ENCODE peak calls at places on chromosomes 6 and 20, in ten cellular contexts. One of them, this sample, is unnamed.

GRCh38 chr6:146878564-146879343 is 280.0 kb downstream of the ADGB start:
- DNase-seq in transverse colon: peak
- DNase-seq in testis: no peak
- DNase-seq in HCT116: no peak
- DNase-seq in GM12891: no peak
- DNase-seq in ovary: no peak
- DNase-seq in Peyer's patch: no peak
- DNase-seq in spleen: no peak
- DNase-seq in uterus: no peak
- DNase-seq in endothelial cell of umbilical vein: no peak
- DNase-seq in this sample: no peak

GRCh38 chr6:116041934-116042333 is 18.8 kb downstream of the FRK start:
- DNase-seq in transverse colon: no peak
- DNase-seq in ovary: no peak
- DNase-seq in testis: no peak
- DNase-seq in Peyer's patch: no peak
- DNase-seq in uterus: no peak
- DNase-seq in spleen: no peak
- DNase-seq in endothelial cell of umbilical vein: no peak
- DNase-seq in GM12891: no peak
- DNase-seq in HCT116: no peak
- DNase-seq in this sample: no peak

GRCh38 chr6:31495580-31495979 is 2.4 kb upstream of the MICB start:
- DNase-seq in testis: no peak
- DNase-seq in HCT116: no peak
- DNase-seq in transverse colon: no peak
- DNase-seq in uterus: no peak
- DNase-seq in GM12891: no peak
- DNase-seq in Peyer's patch: no peak
- DNase-seq in ovary: no peak
- DNase-seq in endothelial cell of umbilical vein: peak
- DNase-seq in spleen: no peak
- DNase-seq in this sample: no peak

GRCh38 chr6:4129446-4129845 is 5.9 kb downstream of the ECI2 start:
- DNase-seq in uterus: no peak
- DNase-seq in Peyer's patch: no peak
- DNase-seq in HCT116: no peak
- DNase-seq in spleen: no peak
- DNase-seq in endothelial cell of umbilical vein: peak
- DNase-seq in GM12891: no peak
- DNase-seq in transverse colon: no peak
- DNase-seq in testis: no peak
- DNase-seq in ovary: no peak
- DNase-seq in this sample: no peak

GRCh38 chr6:22940571-22941290 is 371.4 kb downstream of the HDGFL1 start:
- DNase-seq in spleen: no peak
- DNase-seq in GM12891: no peak
- DNase-seq in Peyer's patch: no peak
- DNase-seq in HCT116: no peak
- DNase-seq in transverse colon: no peak
- DNase-seq in ovary: no peak
- DNase-seq in testis: no peak
- DNase-seq in uterus: no peak
- DNase-seq in endothelial cell of umbilical vein: no peak
- DNase-seq in this sample: no peak

GRCh38 chr6:158259845-158260244 is 52.4 kb upstream of the TULP4 start:
- DNase-seq in endothelial cell of umbilical vein: no peak
- DNase-seq in HCT116: no peak
- DNase-seq in uterus: no peak
- DNase-seq in Peyer's patch: no peak
- DNase-seq in ovary: no peak
- DNase-seq in spleen: no peak
- DNase-seq in GM12891: no peak
- DNase-seq in testis: no peak
- DNase-seq in transverse colon: no peak
- DNase-seq in this sample: no peak

GRCh38 chr6:132418566-132418965 is 17.3 kb upstream of the MOXD1 start:
- DNase-seq in testis: no peak
- DNase-seq in ovary: no peak
- DNase-seq in endothelial cell of umbilical vein: no peak
- DNase-seq in GM12891: no peak
- DNase-seq in Peyer's patch: no peak
- DNase-seq in transverse colon: no peak
- DNase-seq in uterus: no peak
- DNase-seq in spleen: no peak
- DNase-seq in HCT116: no peak
- DNase-seq in this sample: no peak

GRCh38 chr6:101909376-101909775 is 515.9 kb downstream of the GRIK2 start:
- DNase-seq in transverse colon: no peak
- DNase-seq in GM12891: no peak
- DNase-seq in Peyer's patch: no peak
- DNase-seq in spleen: no peak
- DNase-seq in endothelial cell of umbilical vein: no peak
- DNase-seq in uterus: no peak
- DNase-seq in ovary: no peak
- DNase-seq in HCT116: no peak
- DNase-seq in testis: no peak
- DNase-seq in this sample: no peak

GRCh38 chr6:118893882-118894424 is at the start of gene ASF1A:
- DNase-seq in GM12891: peak
- DNase-seq in uterus: peak
- DNase-seq in transverse colon: peak
- DNase-seq in testis: peak
- DNase-seq in endothelial cell of umbilical vein: peak
- DNase-seq in Peyer's patch: peak
- DNase-seq in HCT116: peak
- DNase-seq in spleen: peak
- DNase-seq in ovary: peak
- DNase-seq in this sample: peak

GRCh38 chr6:161828355-161828754 is 554.5 kb upstream of the AGPAT4 start:
- DNase-seq in Peyer's patch: no peak
- DNase-seq in spleen: no peak
- DNase-seq in HCT116: no peak
- DNase-seq in testis: no peak
- DNase-seq in GM12891: no peak
- DNase-seq in ovary: no peak
- DNase-seq in uterus: no peak
- DNase-seq in endothelial cell of umbilical vein: no peak
- DNase-seq in transverse colon: no peak
- DNase-seq in this sample: no peak

GRCh38 chr20:35462351-35462750 is 7.0 kb downstream of the CEP250 start:
- DNase-seq in spleen: no peak
- DNase-seq in HCT116: no peak
- DNase-seq in GM12891: no peak
- DNase-seq in uterus: no peak
- DNase-seq in endothelial cell of umbilical vein: no peak
- DNase-seq in testis: no peak
- DNase-seq in ovary: no peak
- DNase-seq in transverse colon: no peak
- DNase-seq in Peyer's patch: no peak
- DNase-seq in this sample: no peak

GRCh38 chr20:49508435-49509199 is 26.1 kb upstream of the KCNB1 start:
- DNase-seq in transverse colon: no peak
- DNase-seq in endothelial cell of umbilical vein: peak
- DNase-seq in testis: no peak
- DNase-seq in HCT116: peak
- DNase-seq in ovary: no peak
- DNase-seq in Peyer's patch: no peak
- DNase-seq in spleen: no peak
- DNase-seq in uterus: no peak
- DNase-seq in GM12891: peak
- DNase-seq in this sample: peak

GRCh38 chr6:137709424-137710281 is 157.4 kb upstream of the TNFAIP3 start:
- DNase-seq in Peyer's patch: no peak
- DNase-seq in endothelial cell of umbilical vein: no peak
- DNase-seq in uterus: no peak
- DNase-seq in GM12891: no peak
- DNase-seq in spleen: no peak
- DNase-seq in ovary: no peak
- DNase-seq in HCT116: no peak
- DNase-seq in transverse colon: no peak
- DNase-seq in testis: no peak
- DNase-seq in this sample: no peak

GRCh38 chr6:56491606-56492328 is 150.9 kb downstream of the DST start:
- DNase-seq in ovary: no peak
- DNase-seq in HCT116: no peak
- DNase-seq in Peyer's patch: no peak
- DNase-seq in uterus: peak
- DNase-seq in GM12891: no peak
- DNase-seq in endothelial cell of umbilical vein: peak
- DNase-seq in testis: no peak
- DNase-seq in spleen: no peak
- DNase-seq in transverse colon: no peak
- DNase-seq in this sample: no peak

GRCh38 chr6:43667245-43668150 is 20.1 kb downstream of the MRPS18A start:
- DNase-seq in ovary: peak
- DNase-seq in uterus: peak
- DNase-seq in Peyer's patch: peak
- DNase-seq in HCT116: peak
- DNase-seq in endothelial cell of umbilical vein: peak
- DNase-seq in spleen: peak
- DNase-seq in transverse colon: peak
- DNase-seq in GM12891: peak
- DNase-seq in testis: peak
- DNase-seq in this sample: peak
- TF ChIP-seq POLR2A in ovary: peak
- TF ChIP-seq POLR2A in uterus: no peak
- TF ChIP-seq POLR2A in Peyer's patch: no peak
- TF ChIP-seq POLR2A in HCT116: no peak
- TF ChIP-seq POLR2A in endothelial cell of umbilical vein: no peak
- TF ChIP-seq POLR2A in spleen: no peak
- TF ChIP-seq POLR2A in transverse colon: peak
- TF ChIP-seq POLR2A in GM12891: no peak
- TF ChIP-seq POLR2A in testis: no peak
- TF ChIP-seq POLR2A in this sample: peak

DNA sequence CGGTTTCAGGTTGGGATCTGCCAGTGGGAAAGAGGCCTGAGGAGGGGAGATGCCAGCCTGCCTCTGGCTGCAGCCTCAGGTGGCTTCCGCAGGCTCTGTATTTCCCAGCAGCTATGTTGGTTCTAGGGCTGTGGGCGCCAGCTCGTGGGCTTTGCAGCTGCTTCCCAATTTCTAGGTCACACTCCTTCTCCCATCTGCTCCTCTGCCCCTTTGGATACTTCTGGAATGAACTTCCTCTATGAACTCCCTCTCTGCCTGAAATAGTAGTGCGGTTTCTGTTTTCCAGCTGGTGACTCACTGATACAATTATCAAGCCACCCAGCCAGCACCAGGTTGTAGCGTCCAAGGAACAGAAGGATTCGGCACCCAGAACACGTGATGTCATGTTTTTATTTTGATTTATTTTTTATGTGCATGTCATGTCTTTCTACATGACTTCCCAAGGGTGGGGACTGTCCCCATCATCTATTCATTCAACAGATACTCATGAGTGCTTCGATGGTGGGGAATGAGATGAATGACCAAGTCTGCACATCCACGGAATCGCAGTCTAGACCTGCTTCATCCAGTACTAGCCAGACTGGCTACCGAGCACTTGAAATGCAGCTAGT is 38.0 kb downstream of the TGM2 start:
- DNase-seq in spleen: peak
- DNase-seq in ovary: peak
- DNase-seq in Peyer's patch: peak
- DNase-seq in endothelial cell of umbilical vein: peak
- DNase-seq in transverse colon: no peak
- DNase-seq in uterus: peak
- DNase-seq in testis: peak
- DNase-seq in HCT116: peak
- DNase-seq in GM12891: no peak
- DNase-seq in this sample: peak
- TF ChIP-seq POLR2A in spleen: no peak
- TF ChIP-seq POLR2A in ovary: no peak
- TF ChIP-seq POLR2A in Peyer's patch: no peak
- TF ChIP-seq POLR2A in endothelial cell of umbilical vein: peak
- TF ChIP-seq POLR2A in transverse colon: no peak
- TF ChIP-seq POLR2A in uterus: no peak
- TF ChIP-seq POLR2A in testis: no peak
- TF ChIP-seq POLR2A in HCT116: no peak
- TF ChIP-seq POLR2A in GM12891: no peak
- TF ChIP-seq POLR2A in this sample: no peak

GRCh38 chr20:50628853-50629674 is 62.3 kb downstream of the RIPOR3 start:
- DNase-seq in endothelial cell of umbilical vein: no peak
- DNase-seq in Peyer's patch: no peak
- DNase-seq in spleen: no peak
- DNase-seq in GM12891: no peak
- DNase-seq in HCT116: no peak
- DNase-seq in testis: no peak
- DNase-seq in ovary: no peak
- DNase-seq in transverse colon: no peak
- DNase-seq in uterus: no peak
- DNase-seq in this sample: no peak
- TF ChIP-seq POLR2A in endothelial cell of umbilical vein: no peak
- TF ChIP-seq POLR2A in Peyer's patch: no peak
- TF ChIP-seq POLR2A in spleen: no peak
- TF ChIP-seq POLR2A in GM12891: no peak
- TF ChIP-seq POLR2A in HCT116: no peak
- TF ChIP-seq POLR2A in testis: no peak
- TF ChIP-seq POLR2A in ovary: no peak
- TF ChIP-seq POLR2A in transverse colon: no peak
- TF ChIP-seq POLR2A in uterus: no peak
- TF ChIP-seq POLR2A in this sample: no peak

GRCh38 chr6:142926494-142927273 is 18.3 kb downstream of the HIVEP2 start:
- DNase-seq in spleen: peak
- DNase-seq in endothelial cell of umbilical vein: peak
- DNase-seq in uterus: peak
- DNase-seq in ovary: peak
- DNase-seq in transverse colon: peak
- DNase-seq in Peyer's patch: peak
- DNase-seq in testis: peak
- DNase-seq in HCT116: no peak
- DNase-seq in GM12891: peak
- DNase-seq in this sample: peak
- TF ChIP-seq POLR2A in spleen: peak
- TF ChIP-seq POLR2A in endothelial cell of umbilical vein: peak
- TF ChIP-seq POLR2A in uterus: no peak
- TF ChIP-seq POLR2A in ovary: peak
- TF ChIP-seq POLR2A in transverse colon: peak
- TF ChIP-seq POLR2A in Peyer's patch: peak
- TF ChIP-seq POLR2A in testis: no peak
- TF ChIP-seq POLR2A in HCT116: no peak
- TF ChIP-seq POLR2A in GM12891: peak
- TF ChIP-seq POLR2A in this sample: peak

DNA sequence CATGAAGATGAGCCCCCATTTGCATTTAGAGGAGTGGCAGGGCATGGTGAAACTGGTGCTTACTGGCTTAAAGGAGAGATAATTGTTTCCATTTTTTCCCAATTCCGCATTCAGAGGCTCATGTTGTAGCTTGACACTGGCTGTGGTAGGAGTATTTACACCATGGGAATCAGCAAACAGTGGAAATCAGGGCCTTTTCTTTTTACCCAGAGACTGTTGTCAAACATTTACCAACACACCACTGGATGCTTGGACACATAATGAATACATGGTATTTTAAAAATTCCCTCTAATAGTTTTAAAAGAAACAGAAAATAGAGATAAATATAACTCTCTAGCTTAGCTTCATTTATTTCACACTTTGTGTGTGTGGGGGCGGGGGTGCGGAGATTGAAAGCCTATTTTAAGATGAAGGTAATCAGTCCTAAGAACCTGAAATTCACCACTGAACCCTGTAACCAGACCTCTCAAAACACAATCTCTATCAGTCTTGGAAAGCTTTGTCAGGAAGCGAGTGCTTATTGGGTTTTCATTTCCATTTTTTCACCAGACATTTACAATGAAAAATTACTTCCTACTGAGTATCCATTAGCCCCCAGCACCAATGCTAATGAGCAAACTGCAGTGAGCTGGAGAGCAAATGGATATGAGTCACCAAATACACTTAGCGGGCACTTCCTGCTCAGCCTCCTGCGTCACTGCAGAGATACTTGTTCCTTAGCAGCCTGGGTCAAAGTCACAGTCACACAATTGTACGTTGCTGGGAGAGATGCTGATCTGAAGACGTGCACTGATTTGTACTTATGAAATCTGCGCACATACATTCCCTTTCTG is 532.0 kb downstream of the BCKDHB start:
- DNase-seq in HCT116: peak
- DNase-seq in Peyer's patch: peak
- DNase-seq in ovary: no peak
- DNase-seq in transverse colon: peak
- DNase-seq in testis: no peak
- DNase-seq in GM12891: no peak
- DNase-seq in spleen: no peak
- DNase-seq in endothelial cell of umbilical vein: peak
- DNase-seq in uterus: peak
- DNase-seq in this sample: peak
- TF ChIP-seq POLR2A in HCT116: no peak
- TF ChIP-seq POLR2A in Peyer's patch: no peak
- TF ChIP-seq POLR2A in ovary: no peak
- TF ChIP-seq POLR2A in transverse colon: no peak
- TF ChIP-seq POLR2A in testis: no peak
- TF ChIP-seq POLR2A in GM12891: no peak
- TF ChIP-seq POLR2A in spleen: no peak
- TF ChIP-seq POLR2A in endothelial cell of umbilical vein: peak
- TF ChIP-seq POLR2A in uterus: no peak
- TF ChIP-seq POLR2A in this sample: peak